ENCODE peak calls at places on chromosomes 4 and X, in five cellular contexts. Z, G, W, E and P are unnamed samples.

GRCh38 chrX:63418211-63418610 is 67.1 kb upstream of the SPIN4 start:
- DNase-seq in W (no peak), Z (no peak), G (no peak), E (no peak), P (no peak)

GRCh38 chrX:25858273-25858880 is 279.8 kb upstream of the MAGEB18 start:
- DNase-seq in E (no peak), W (no peak), G (no peak), Z (no peak), P (no peak)

GRCh38 chr4:2253160-2254084 is 8.5 kb downstream of the MXD4 start:
- DNase-seq in G (no peak), W (peak; percentile 1), Z (no peak), E (peak; percentile 10), P (no peak)

GRCh38 chr4:40264995-40265909 is 68.4 kb downstream of the RHOH start:
- DNase-seq in W (peak; percentile 23), G (peak; percentile 15), E (no peak), Z (no peak), P (peak; percentile 7)

GRCh38 chr4:137531121-137531520 is 1.2 kb downstream of the PCDH18 start:
- DNase-seq in E (no peak), W (no peak), Z (peak; percentile 65), G (peak; percentile 30), P (peak; percentile 50)

GRCh38 chrX:15973299-15973698 is 118.7 kb upstream of the AP1S2 start:
- DNase-seq in E (no peak), W (peak; percentile 5), G (peak; percentile 63), Z (peak; percentile 19), P (peak; percentile 27)

GRCh38 chr4:151169223-151169622 is 69.8 kb downstream of the RPS3A start:
- DNase-seq in W (peak; percentile 65), Z (peak; percentile 99), E (peak; percentile 36), G (peak; percentile 49), P (peak; percentile 77)

GRCh38 chrX:133246921-133247320 is 28.8 kb upstream of the TFDP3 start:
- DNase-seq in E (no peak), Z (no peak), W (no peak), G (no peak), P (no peak)

GRCh38 chr4:52244103-52244772 is 193.1 kb downstream of the SPATA18 start:
- DNase-seq in E (no peak), W (no peak), Z (no peak), G (no peak), P (no peak)

GRCh38 chr4:73901031-73901430 is 31.8 kb downstream of the CXCL1 start:
- DNase-seq in Z (peak; percentile 37), E (no peak), G (no peak), W (no peak), P (no peak)

DNA sequence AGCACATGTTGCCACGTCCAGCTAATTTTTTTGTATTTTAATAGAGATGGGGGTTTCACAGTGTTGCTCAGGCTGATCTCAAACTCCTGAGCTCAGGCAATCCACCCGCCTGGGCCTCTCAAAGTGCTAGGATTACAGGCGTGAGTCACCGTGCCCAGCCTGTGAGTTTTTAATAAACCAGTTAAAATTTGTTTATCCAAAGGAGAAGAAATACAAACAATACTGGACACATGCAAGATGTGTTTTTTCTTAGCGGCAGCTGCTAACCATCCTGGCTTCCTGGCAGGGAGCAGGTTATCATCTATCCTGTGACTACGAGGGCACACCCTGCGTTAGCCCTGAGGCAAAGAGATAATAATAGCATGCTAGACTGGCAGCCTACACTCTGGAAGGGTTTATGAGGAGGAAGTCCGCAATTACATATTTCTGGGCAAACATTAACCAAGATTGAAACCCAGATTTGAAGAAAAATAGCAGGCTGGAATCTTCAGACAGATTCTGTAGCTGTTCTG is 191.4 kb downstream of the SPRY1 start:
- DNase-seq in Z (peak; percentile 93), E (no peak), W (peak; percentile 9), G (no peak), P (peak; percentile 65)
- H3K4me3 ChIP-seq in Z (no peak overlapping the region), E (no peak overlapping the region), W (no peak overlapping the region), G (no peak overlapping the region), P (no peak overlapping the region)

DNA sequence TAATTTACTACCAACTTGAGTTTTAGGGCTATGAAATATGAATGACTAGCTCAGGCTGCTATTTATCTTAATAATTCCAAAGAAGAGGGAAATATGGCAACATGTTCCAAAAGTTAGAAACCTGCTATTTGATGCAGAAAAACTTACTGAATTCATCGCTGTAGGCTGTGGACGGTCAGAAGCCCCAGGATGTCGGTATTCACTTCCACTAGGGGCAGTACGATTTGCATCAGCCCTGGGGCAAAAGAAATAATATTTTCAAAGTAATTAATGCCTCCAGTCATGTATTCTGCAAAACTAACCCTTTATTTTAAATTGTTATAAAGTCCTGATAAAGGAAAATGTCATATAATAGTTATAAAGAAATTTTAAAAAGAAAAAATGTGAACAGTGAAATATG is 4.5 kb downstream of the PLRG1 start:
- DNase-seq in Z (no peak), W (no peak), G (no peak), E (no peak), P (no peak)
- TF ChIP-seq CTCF in Z (no peak), W (no peak), G (no peak), E (no peak), P (peak; percentile 49)

GRCh38 chrX:115940348-115940747 is 230.2 kb upstream of the AGTR2 start:
- DNase-seq in G (no peak), E (no peak), W (no peak), Z (no peak), P (no peak)

GRCh38 chrX:115939636-115940160 is 230.8 kb upstream of the AGTR2 start:
- DNase-seq in G (no peak), W (no peak), Z (no peak), E (no peak), P (no peak)

GRCh38 chrX:115940888-115941332 is 229.6 kb upstream of the AGTR2 start:
- DNase-seq in W (peak; percentile 17), G (peak; percentile 84), Z (peak; percentile 45), E (peak; percentile 24), P (peak; percentile 52)

GRCh38 chrX:115939070-115939469 is 231.5 kb upstream of the AGTR2 start:
- DNase-seq in Z (no peak), G (no peak), E (no peak), W (no peak), P (no peak)

GRCh38 chrX:115941388-115941787 is 229.2 kb upstream of the AGTR2 start:
- DNase-seq in W (no peak), G (no peak), Z (no peak), E (no peak), P (no peak)
- H3K27ac ChIP-seq in W (no peak overlapping the region), G (no peak overlapping the region), Z (no peak overlapping the region), E (no peak overlapping the region), P (no peak overlapping the region)

GRCh38 chr4:15652191-15652590 is 3.0 kb downstream of the FBXL5 start:
- DNase-seq in E (no peak), Z (peak; percentile 13), W (no peak), G (no peak), P (no peak)
- H3K4me3 ChIP-seq in E (peak overlapping the region; percentile 68), Z (no peak overlapping the region), W (no peak overlapping the region), G (no peak overlapping the region), P (no peak overlapping the region)